ENCODE peak calls at places on chromosomes 4 and X, in ten cellular contexts. N is ovary; B is NCI-H446; C is astrocyte of the hippocampus; H is NCI-H1105; T is activated T-cell treated with anti-CD3 and anti-CD28 coated beads, Interleukin-2, amount 50 U/mL, for 1 hour; Y is mesendoderm; E is stimulated activated CD4-positive, alpha-beta T cell treated with anti-CD3 and anti-CD28 coated beads, TNF-alpha, amount 100 ng/mL, for 48 hours; P is mucosa of gallbladder; U is NCI-H2081. K is an unnamed sample.

GRCh38 chr4:88573286-88573994 is 18.8 kb upstream of the HERC3 start:
- DNase-seq in N (no peak), B (no peak), C (no peak), H (no peak), T (no peak), Y (no peak), E (no peak), P (no peak), U (no peak), K (no peak)

GRCh38 chr4:83285022-83285387 is 407 bp upstream of the COQ2 start:
- DNase-seq in N (no peak), B (no peak), C (peak; percentile 56), H (no peak), T (no peak), Y (peak; percentile 19), E (no peak), P (peak; percentile 25), U (no peak), K (peak; percentile 3)

GRCh38 chr4:79198886-79199591 is 126.8 kb downstream of the NAA11 start:
- DNase-seq in N (no peak), B (peak; percentile 81), C (peak; percentile 38), H (peak; percentile 68), T (no peak), Y (peak; percentile 2), E (no peak), P (no peak), U (peak; percentile 60), K (no peak)

GRCh38 chr4:32196950-32197688 is 1477.0 kb downstream of the PCDH7 start:
- DNase-seq in N (no peak), B (no peak), C (peak; percentile 39), H (no peak), T (no peak), Y (no peak), E (no peak), P (no peak), U (no peak), K (no peak)

GRCh38 chr4:156962551-156962974 is 9.0 kb downstream of the PDGFC start:
- DNase-seq in N (peak; percentile 59), B (no peak), C (peak; percentile 28), H (no peak), T (no peak), Y (no peak), E (no peak), P (peak; percentile 76), U (no peak), K (no peak)

GRCh38 chrX:152220612-152221011 is 82.2 kb upstream of the MAGEA10 start:
- DNase-seq in N (no peak), B (no peak), C (peak; percentile 16), H (no peak), T (no peak), Y (no peak), E (no peak), P (no peak), U (no peak), K (no peak)

GRCh38 chr4:11730545-11730944 is 301.9 kb upstream of the HS3ST1 start:
- DNase-seq in N (no peak), B (no peak), C (no peak), H (no peak), T (no peak), Y (no peak), E (no peak), P (no peak), U (no peak), K (no peak)

GRCh38 chr4:168759959-168760527 is 250.0 kb downstream of the CBR4 start:
- DNase-seq in N (no peak), B (no peak), C (no peak), H (no peak), T (no peak), Y (no peak), E (no peak), P (no peak), U (no peak), K (no peak)

GRCh38 chr4:54050214-54050904 is 14.0 kb downstream of the CHIC2 start:
- DNase-seq in N (no peak), B (no peak), C (no peak), H (no peak), T (no peak), Y (no peak), E (no peak), P (no peak), U (no peak), K (no peak)

GRCh38 chr4:183823394-183823793 is 81.7 kb upstream of the STOX2 start:
- DNase-seq in N (no peak), B (no peak), C (peak; percentile 90), H (no peak), T (no peak), Y (peak; percentile 59), E (no peak), P (no peak), U (no peak), K (no peak)

GRCh38 chr4:2958446-2958845 is 4.8 kb downstream of the NOP14 start:
- DNase-seq in N (no peak), B (no peak), C (peak; percentile 81), H (no peak), T (no peak), Y (peak; percentile 78), E (no peak), P (no peak), U (no peak), K (peak; percentile 16)

GRCh38 chr4:173505924-173506779 is 23.9 kb downstream of the HAND2 start:
- DNase-seq in N (peak; percentile 55), B (peak; percentile 59), C (peak; percentile 60), H (peak; percentile 30), T (no peak), Y (peak; percentile 89), E (peak; percentile 31), P (no peak), U (peak; percentile 60), K (no peak)

GRCh38 chr4:41839945-41840854 is 91.7 kb upstream of the PHOX2B start:
- DNase-seq in N (no peak), B (no peak), C (no peak), H (no peak), T (no peak), Y (no peak), E (no peak), P (no peak), U (no peak), K (no peak)

GRCh38 chrX:7779644-7780043 is 63.3 kb upstream of the VCX start:
- DNase-seq in N (no peak), B (no peak), C (no peak), H (no peak), T (no peak), Y (no peak), E (no peak), P (no peak), U (no peak), K (no peak)

GRCh38 chr4:18007625-18008024 is 13.9 kb downstream of the LCORL start:
- DNase-seq in N (no peak), B (no peak), C (no peak), H (no peak), T (no peak), Y (no peak), E (no peak), P (no peak), U (no peak), K (no peak)